ENCODE peak calls at places on chromosome 18, in eight cellular contexts. K is DND-41, F is Panc1, P is esophagus muscularis mucosa, G is PC-3, Y is endodermal cell, T is hepatocyte, Z is A549. W is an unnamed sample.

GRCh38 chr18:34651586-34652369 is 58.3 kb upstream of the DTNA start:
- DNase-seq in Z (no peak), G (peak; percentile 12), T (no peak), K (no peak), Y (no peak), F (no peak), P (no peak), W (no peak)

GRCh38 chr18:44802508-44802907 is 121.8 kb downstream of the SETBP1 start:
- DNase-seq in Z (no peak), G (no peak), T (no peak), F (no peak), Y (no peak), K (no peak), P (no peak), W (no peak)

GRCh38 chr18:33282709-33283333 is 157.7 kb downstream of the CCDC178 start:
- DNase-seq in G (no peak), F (no peak), T (no peak), P (no peak), Z (no peak), K (no peak), Y (peak; percentile 51), W (no peak)

GRCh38 chr18:58297198-58297597 is 253.2 kb downstream of the NEDD4L start:
- DNase-seq in G (peak; percentile 72), P (no peak), K (no peak), F (no peak), Y (no peak), T (no peak), Z (no peak), W (no peak)

GRCh38 chr18:45463433-45463832 is 151.8 kb upstream of the SLC14A2 start:
- DNase-seq in K (no peak), T (no peak), Z (no peak), P (peak; percentile 83), Y (no peak), F (no peak), G (no peak), W (no peak)

GRCh38 chr18:52311331-52311730 is 28.7 kb upstream of the DCC start:
- DNase-seq in F (no peak), Y (no peak), G (no peak), T (no peak), K (no peak), Z (no peak), P (no peak), W (no peak)

GRCh38 chr18:1968801-1969498 is 602.4 kb downstream of the METTL4 start:
- DNase-seq in Y (no peak), Z (no peak), T (no peak), K (no peak), G (no peak), F (no peak), P (no peak), W (no peak)

GRCh38 chr18:500556-501405 is at the start of gene COLEC12:
- DNase-seq in Z (no peak), F (no peak), K (no peak), G (no peak), Y (peak; percentile 74), P (no peak), T (peak; percentile 68), W (no peak)

GRCh38 chr18:59514193-59514592 is 155.1 kb upstream of the LMAN1 start:
- DNase-seq in Y (no peak), T (peak; percentile 58), G (no peak), P (no peak), Z (no peak), K (no peak), F (no peak), W (no peak)

GRCh38 chr18:69261436-69261835 is 139.3 kb upstream of the DOK6 start:
- DNase-seq in Z (no peak), F (no peak), G (no peak), P (no peak), K (no peak), T (no peak), Y (no peak), W (no peak)

GRCh38 chr18:52200406-52200805 is 139.6 kb upstream of the DCC start:
- DNase-seq in P (no peak), T (no peak), G (no peak), Z (no peak), K (no peak), Y (no peak), F (no peak), W (no peak)

GRCh38 chr18:35695803-35696202 is 114.3 kb downstream of the GALNT1 start:
- DNase-seq in P (no peak), Y (no peak), T (no peak), F (no peak), Z (no peak), G (no peak), K (no peak), W (no peak)

GRCh38 chr18:6509417-6510198 is 94.9 kb upstream of the L3MBTL4 start:
- DNase-seq in Z (no peak), T (peak; percentile 70), Y (no peak), K (no peak), G (peak; percentile 83), P (no peak), F (no peak), W (no peak)

GRCh38 chr18:68436485-68436884 is 278.4 kb downstream of the TMX3 start:
- DNase-seq in T (no peak), K (no peak), P (no peak), Z (no peak), Y (no peak), F (no peak), G (peak; percentile 65), W (no peak)

GRCh38 chr18:9688036-9688741 is 19.9 kb upstream of the RAB31 start:
- DNase-seq in K (no peak), T (no peak), P (peak; percentile 31), G (peak; percentile 23), Y (no peak), Z (no peak), F (no peak), W (no peak)

GRCh38 chr18:9260388-9261380 is 73.9 kb upstream of the TWSG1 start:
- DNase-seq in F (no peak), G (no peak), Y (peak; percentile 38), K (no peak), Z (no peak), T (no peak), P (no peak), W (no peak)

GRCh38 chr18:7871560-7872456 is 304.7 kb downstream of the PTPRM start:
- DNase-seq in Z (peak; percentile 89), T (peak; percentile 36), Y (no peak), F (no peak), K (no peak), P (no peak), G (peak; percentile 81), W (no peak)

DNA sequence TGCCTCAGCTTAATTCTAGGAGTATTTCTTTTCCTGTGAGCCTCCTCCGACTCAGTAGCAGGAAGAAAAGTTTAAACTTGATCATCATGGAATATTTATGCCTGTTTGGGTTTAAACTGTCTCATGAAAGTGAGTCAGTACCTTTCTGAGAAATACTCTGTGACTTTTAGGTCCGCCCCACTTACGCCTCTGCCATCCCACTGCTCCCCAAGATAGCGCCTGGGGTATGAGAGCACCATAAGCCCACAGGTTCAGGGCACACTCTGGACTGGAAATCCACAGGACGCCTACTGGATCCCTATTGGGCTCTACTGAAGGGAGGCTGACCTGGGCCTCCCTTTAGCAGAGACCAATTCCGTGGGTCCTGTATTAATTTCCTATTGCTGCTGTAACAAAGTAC is 175.8 kb upstream of the CDH20 start:
- DNase-seq in P (no peak), Z (no peak), G (no peak), T (no peak), F (no peak), K (no peak), Y (no peak), W (no peak)
- TF ChIP-seq CTCF in P (no peak), Z (no peak), G (no peak), T (no peak), F (no peak), K (no peak), Y (no peak), W (no peak)

DNA sequence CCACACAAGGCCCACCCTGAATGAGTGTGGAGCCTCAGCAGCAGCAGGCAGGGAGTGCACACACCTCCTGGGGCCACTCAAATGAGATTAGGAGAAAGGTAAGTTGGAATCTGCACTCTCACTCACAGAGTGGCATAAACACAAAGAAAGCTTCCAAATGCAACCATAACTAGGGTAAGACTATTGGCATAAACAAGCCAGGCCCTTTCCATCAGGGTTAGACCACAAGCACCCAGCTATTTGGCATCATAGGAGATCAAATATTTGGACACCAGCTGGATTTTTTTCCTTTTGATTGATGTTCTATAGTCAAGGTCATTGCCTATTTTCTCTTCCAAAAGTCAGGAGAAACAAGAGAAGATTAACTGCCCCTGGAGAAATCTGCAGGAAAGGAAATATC is 471.5 kb downstream of the TXNL1 start:
- DNase-seq in T (no peak), P (no peak), K (no peak), G (peak; percentile 21), Y (no peak), Z (no peak), F (no peak), W (no peak)
- H3K27ac ChIP-seq in T (no peak overlapping the region), P (peak overlapping the region; percentile 73), K (no peak overlapping the region), G (no peak overlapping the region), Y (no peak overlapping the region), Z (no peak overlapping the region), F (no peak overlapping the region), W (peak overlapping the region; percentile 72)

GRCh38 chr18:66048404-66048803 is 297.6 kb downstream of the CDH7 start:
- DNase-seq in P (no peak), G (peak; percentile 57), Y (no peak), Z (no peak), F (no peak), T (no peak), K (no peak), W (no peak)

GRCh38 chr18:66043009-66043408 is 292.2 kb downstream of the CDH7 start:
- DNase-seq in G (no peak), Z (no peak), K (no peak), T (no peak), F (no peak), Y (no peak), P (no peak), W (no peak)

DNA sequence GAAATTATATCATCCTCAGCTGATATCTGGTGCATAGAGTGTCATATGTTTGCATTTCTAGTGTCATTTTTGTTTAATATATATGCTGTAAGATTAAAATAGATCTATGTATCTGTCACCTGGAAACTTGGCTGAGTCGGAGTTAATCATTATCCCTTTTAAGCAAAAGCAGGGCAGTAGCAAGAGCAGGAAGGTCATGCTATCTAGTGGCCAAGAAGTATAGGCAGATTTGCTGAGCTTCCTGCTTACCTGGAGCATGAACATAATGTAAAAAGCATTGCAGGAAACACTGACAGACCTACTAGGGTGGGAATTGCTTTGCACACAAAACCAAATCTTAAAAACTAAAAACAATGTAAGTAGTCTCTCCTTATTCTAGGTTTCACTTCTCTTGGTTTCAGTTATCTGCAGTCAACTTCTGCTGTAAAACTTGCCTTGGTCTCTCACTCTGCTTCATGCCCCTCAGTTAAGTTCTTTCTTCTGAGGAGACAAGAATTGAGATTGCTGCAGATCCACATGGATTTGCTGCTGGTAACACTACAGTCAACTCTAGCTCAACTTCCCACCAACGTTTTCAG is 295.3 kb downstream of the CDH7 start:
- DNase-seq in P (no peak), T (peak; percentile 34), K (no peak), Y (no peak), Z (peak; percentile 0), G (peak; percentile 11), F (no peak), W (no peak)
- TF ChIP-seq CTCF in P (no peak), T (peak; percentile 29), K (no peak), Y (peak; percentile 54), Z (no peak), G (no peak), F (no peak), W (no peak)

DNA sequence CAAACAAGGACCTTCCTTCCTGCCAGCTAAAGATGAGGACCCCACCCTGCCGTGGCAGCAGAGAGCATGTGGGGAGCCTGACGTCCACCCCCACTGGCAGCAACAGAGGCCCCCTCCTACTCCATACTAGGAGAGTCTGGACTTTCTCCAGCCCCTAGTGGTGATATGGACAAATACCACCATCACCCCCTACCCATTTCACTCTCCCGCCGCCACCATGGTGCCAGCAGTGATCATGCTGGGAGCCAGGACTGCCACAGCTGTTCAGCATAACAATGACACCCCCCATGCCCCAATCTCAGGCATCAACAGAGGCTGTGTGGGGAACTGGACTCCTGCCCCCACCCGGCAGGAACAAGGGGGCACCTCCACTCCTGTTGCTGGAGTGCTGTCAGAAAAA is 42.7 kb upstream of the ATP9B start:
- DNase-seq in G (no peak), T (no peak), P (no peak), K (no peak), F (no peak), Z (no peak), Y (peak; percentile 79), W (no peak)
- H3K27ac ChIP-seq in G (no peak overlapping the region), T (no peak overlapping the region), P (no peak overlapping the region), K (no peak overlapping the region), F (no peak overlapping the region), Z (no peak overlapping the region), Y (no peak overlapping the region), W (no peak overlapping the region)

W was measured in AG04450.